ENCODE peak calls at places on chromosomes 2 and 18, in seven cellular contexts. A is CD8-positive, alpha-beta T cell; V is fibroblast of lung; F is IMR-90; C is retinal pigment epithelial cell; E is fibroblast of pulmonary artery; Q is lower leg skin. G is an unnamed sample.

GRCh38 chr2:238854699-238855111 is 6.8 kb downstream of the TWIST2 start:
- DNase-seq in A (no peak), V (no peak), F (no peak), C (no peak), E (no peak), Q (no peak), G (no peak)

GRCh38 chr18:78627546-78628315 is 351.9 kb upstream of the SALL3 start:
- DNase-seq in A (no peak), V (no peak), F (no peak), C (no peak), E (no peak), Q (no peak), G (no peak)

GRCh38 chr2:159735648-159736047 is 23.3 kb downstream of the MARCHF7 start:
- DNase-seq in A (no peak), V (no peak), F (no peak), C (no peak), E (no peak), Q (no peak), G (no peak)

GRCh38 chr2:46562451-46562841 is 83.1 kb downstream of the TMEM247 start:
- DNase-seq in A (no peak), V (no peak), F (no peak), C (no peak), E (no peak), Q (no peak), G (no peak)

GRCh38 chr2:8159966-8160603 is 521.8 kb upstream of the ID2 start:
- DNase-seq in A (no peak), V (no peak), F (no peak), C (no peak), E (no peak), Q (no peak), G (no peak)

GRCh38 chr2:157751462-157752058 is 122.9 kb upstream of the ACVR1C start:
- DNase-seq in A (no peak), V (peak), F (peak), C (no peak), E (no peak), Q (no peak), G (peak)

GRCh38 chr2:30272761-30273573 is 41.6 kb downstream of the LBH start:
- DNase-seq in A (no peak), V (peak), F (peak), C (peak), E (peak), Q (no peak), G (peak)

GRCh38 chr2:54605836-54606235 is 117.6 kb upstream of the EML6 start:
- DNase-seq in A (no peak), V (no peak), F (peak), C (no peak), E (peak), Q (no peak), G (no peak)

GRCh38 chr2:64327510-64328414 is 126.2 kb upstream of the LGALSL start:
- DNase-seq in A (peak), V (peak), F (no peak), C (no peak), E (peak), Q (no peak), G (no peak)

GRCh38 chr18:45760443-45761036 is 36.6 kb downstream of the SLC14A1 start:
- DNase-seq in A (no peak), V (no peak), F (peak), C (no peak), E (no peak), Q (no peak), G (no peak)

GRCh38 chr2:216777637-216778273 is 82.1 kb downstream of the TNP1 start:
- DNase-seq in A (no peak), V (peak), F (peak), C (no peak), E (peak), Q (no peak), G (peak)

GRCh38 chr18:79404567-79404910 is 8.8 kb downstream of the NFATC1 start:
- DNase-seq in A (no peak), V (no peak), F (no peak), C (no peak), E (no peak), Q (no peak), G (no peak)

GRCh38 chr2:136255648-136256461 is 137.9 kb upstream of the CXCR4 start:
- DNase-seq in A (no peak), V (no peak), F (no peak), C (no peak), E (no peak), Q (no peak), G (no peak)
- H3K4me3 ChIP-seq in A (no peak), V (no peak), F (no peak), C (no peak), E (no peak), Q (no peak), G (no peak)

DNA sequence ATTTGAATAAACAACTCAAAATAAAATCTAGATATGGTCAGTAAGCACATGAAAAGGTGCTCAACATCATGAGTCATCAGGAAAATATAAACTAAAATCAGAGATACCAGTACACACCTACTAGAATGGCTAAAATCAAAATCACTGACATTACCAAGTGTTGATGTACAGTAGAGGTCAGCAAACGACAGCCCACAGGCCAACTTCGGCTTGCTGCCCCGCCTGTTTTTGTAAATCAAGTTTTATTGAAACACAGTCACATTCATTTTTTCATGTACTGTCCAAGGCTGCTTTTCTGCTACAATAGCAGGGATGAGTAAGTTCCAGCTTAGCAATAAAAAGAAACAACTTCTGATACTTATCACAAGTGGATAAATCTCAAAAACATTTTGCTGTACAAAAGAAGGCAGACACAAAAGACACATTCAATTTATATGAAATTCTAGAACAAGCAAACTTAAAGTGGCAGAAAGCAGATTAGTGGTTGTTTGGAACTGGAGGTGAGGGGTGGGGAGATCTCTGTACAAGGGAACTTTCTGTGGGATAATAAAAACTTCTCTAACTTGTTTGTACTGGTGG is 32.1 kb downstream of the TRAK2 start:
- DNase-seq in A (no peak), V (no peak), F (no peak), C (no peak), E (no peak), Q (no peak), G (no peak)
- TF ChIP-seq CTCF in A (no peak), V (no peak), F (no peak), C (no peak), E (no peak), Q (no peak), G (no peak)

GRCh38 chr2:199468561-199469513 is 11.1 kb upstream of the SATB2 start:
- DNase-seq in A (no peak), V (no peak), F (no peak), C (no peak), E (no peak), Q (no peak), G (no peak)

GRCh38 chr2:199471443-199472057 is 13.8 kb upstream of the SATB2 start:
- DNase-seq in A (no peak), V (peak), F (peak), C (no peak), E (peak), Q (no peak), G (no peak)

GRCh38 chr2:199470672-199471442 is 13.1 kb upstream of the SATB2 start:
- DNase-seq in A (no peak), V (no peak), F (no peak), C (no peak), E (no peak), Q (no peak), G (no peak)

GRCh38 chr2:199470361-199470671 is 12.6 kb upstream of the SATB2 start:
- DNase-seq in A (no peak), V (no peak), F (no peak), C (no peak), E (no peak), Q (no peak), G (no peak)

DNA sequence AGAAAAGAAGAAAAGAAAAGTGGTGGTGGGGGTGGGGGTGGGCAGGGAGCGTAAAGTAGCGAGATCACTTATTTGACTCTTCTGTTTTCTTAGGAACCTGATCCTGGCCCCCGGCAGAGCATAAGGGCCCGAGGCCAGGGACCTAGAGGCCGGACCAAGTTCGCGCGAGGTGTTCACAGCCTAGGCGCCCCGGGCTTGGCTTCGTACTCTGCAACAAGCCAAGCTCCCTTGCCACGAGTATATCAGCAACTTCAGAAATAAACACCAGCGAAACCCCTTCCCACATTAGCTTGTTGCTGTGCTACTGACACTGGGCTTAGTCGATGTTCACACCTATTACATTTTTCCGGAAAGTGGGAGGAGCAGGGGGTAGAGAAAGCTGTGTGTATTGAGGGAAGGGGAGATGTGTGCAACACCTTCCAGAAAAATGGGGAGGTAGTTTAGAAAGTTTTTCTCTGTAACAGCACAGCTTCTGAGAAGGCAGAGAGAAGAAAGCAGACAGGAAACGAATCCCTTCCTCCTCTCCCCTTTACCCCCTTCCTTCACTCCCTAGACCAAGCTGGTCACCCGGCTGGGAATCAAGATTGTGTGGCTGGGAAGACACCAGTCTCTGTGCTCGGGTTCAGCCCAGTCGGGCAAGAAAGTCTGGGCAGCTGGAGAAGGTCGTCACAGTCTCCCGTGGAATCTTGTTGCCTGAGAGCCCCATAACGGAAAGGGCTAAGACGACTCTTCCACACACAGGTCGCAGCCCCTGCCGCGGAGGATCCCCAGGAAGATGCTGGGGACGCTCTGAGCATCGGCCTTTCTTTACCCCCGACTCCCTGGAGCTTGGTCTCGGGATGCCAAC is 12.0 kb upstream of the SATB2 start:
- DNase-seq in A (no peak), V (no peak), F (no peak), C (no peak), E (no peak), Q (no peak), G (no peak)
- H3K4me3 ChIP-seq in A (no peak), V (no peak), F (no peak), C (no peak), E (no peak), Q (no peak), G (no peak)

GRCh38 chr2:122300758-122301157 is 545.3 kb downstream of the TSN start:
- DNase-seq in A (no peak), V (no peak), F (peak), C (no peak), E (no peak), Q (no peak), G (no peak)
- TF ChIP-seq CTCF in A (no peak), V (no peak), F (no peak), C (no peak), E (no peak), Q (no peak), G (peak)

GRCh38 chr2:33597026-33597425 is 2.1 kb downstream of the FAM98A start:
- DNase-seq in A (no peak), V (no peak), F (no peak), C (no peak), E (no peak), Q (no peak), G (no peak)
- H3K4me3 ChIP-seq in A (no peak), V (peak), F (no peak), C (no peak), E (no peak), Q (no peak), G (peak)

DNA sequence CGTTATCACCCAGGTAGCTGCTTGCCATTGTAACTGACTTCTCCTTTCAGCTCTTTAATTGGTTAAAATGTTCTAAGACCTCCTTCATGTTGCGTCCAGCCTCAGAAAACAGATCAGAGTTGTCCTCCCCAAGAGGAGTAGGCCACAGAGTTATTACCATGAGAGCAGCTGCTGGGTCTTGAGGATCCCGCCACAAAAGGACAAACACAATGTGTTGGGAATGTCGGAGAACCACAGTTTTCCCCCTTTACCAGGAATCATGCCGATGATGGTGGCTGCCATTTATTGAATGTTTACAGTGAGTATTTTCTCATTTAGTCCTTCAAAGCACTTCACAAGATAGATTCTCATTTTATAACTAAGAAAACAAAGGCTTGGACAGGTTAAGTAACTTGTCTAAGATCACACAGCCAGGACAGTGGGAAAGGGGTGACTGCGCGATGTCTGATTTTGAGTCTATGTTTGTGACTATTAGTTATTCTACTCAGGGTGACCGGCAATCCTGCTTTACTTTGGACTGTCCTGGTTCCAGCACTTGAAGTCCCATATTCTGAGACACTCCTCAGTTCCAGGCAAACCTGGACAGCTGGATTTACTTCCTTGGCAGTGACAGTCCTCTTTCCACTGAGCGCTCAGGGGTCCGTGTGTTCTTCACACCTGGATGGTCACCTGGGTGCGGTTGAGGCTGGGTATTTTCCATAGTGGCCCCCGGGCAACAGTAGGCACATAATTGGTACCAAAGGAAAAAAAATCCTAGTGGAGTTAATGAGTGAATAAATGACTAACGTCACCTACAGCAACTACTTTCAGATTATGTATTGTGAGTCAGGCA is 93.6 kb downstream of the LIPG start:
- DNase-seq in A (no peak), V (no peak), F (no peak), C (no peak), E (no peak), Q (no peak), G (no peak)
- TF ChIP-seq CTCF in A (no peak), V (no peak), F (no peak), C (no peak), E (no peak), Q (no peak), G (no peak)

DNA sequence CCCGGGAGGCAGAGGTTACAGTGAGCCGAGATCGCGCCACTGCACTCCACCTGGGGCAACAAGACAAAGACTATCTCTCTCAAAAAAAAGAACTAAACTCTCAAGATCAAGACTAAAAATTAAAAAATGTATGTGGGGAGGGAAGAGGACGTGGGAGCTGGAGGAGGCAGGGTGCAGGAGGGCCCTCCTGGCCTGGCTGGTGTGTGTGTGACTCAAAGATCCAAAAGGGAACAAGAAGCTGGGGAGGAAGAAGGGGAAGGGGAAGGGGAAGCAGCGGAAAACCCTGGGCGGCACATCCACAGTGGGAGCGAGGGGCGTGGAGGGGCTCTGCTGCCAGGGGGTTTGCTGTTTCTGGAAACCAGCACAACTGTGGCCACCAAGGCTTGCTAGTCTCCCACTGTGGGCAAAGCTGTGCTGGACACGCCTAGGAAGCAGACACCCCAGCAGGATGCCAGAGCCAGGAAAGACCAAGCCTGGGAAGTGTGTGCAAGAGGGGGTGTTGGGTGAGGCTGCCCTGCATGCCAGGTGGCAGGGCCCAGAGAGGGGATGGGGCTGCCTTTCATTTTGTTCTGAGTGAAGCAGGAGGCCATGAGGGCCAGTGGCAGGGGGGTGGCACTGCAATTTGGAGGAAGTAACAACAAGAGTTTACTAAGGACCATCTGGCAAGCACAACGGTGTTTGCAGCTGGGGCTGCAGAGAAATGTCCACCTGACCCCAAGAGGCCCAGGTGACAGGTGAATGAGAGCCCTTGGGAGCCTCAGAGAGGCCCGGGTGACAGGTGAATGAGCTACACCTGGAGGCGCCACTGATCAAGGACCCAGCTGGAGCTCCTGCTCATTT is 44.5 kb downstream of the ANO7 start:
- DNase-seq in A (no peak), V (no peak), F (no peak), C (no peak), E (no peak), Q (no peak), G (no peak)
- H3K4me3 ChIP-seq in A (no peak), V (no peak), F (no peak), C (no peak), E (no peak), Q (no peak), G (no peak)

DNA sequence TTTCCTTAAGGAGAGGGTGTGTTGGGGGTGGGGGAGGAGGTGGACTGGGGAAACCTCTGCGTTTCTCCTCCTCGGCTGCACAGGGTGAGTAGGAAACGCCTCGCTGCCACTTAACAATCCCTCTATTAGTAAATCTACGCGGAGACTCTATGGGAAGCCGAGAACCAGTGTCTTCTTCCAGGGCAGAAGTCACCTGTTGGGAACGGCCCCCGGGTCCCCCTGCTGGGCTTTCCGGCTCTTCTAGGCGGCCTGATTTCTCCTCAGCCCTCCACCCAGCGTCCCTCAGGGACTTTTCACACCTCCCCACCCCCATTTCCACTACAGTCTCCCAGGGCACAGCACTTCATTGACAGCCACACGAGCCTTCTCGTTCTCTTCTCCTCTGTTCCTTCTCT is 2.1 kb upstream of the SP9 start:
- DNase-seq in A (no peak), V (no peak), F (no peak), C (no peak), E (no peak), Q (no peak), G (no peak)
- TF ChIP-seq CTCF in A (no peak), V (no peak), F (no peak), C (no peak), E (no peak), Q (no peak), G (no peak)

GRCh38 chr2:176639016-176639343 is 369.7 kb downstream of the MTX2 start:
- DNase-seq in A (no peak), V (no peak), F (no peak), C (no peak), E (no peak), Q (no peak), G (no peak)

GRCh38 chr2:176636376-176636775 is 367.1 kb downstream of the MTX2 start:
- DNase-seq in A (no peak), V (no peak), F (no peak), C (no peak), E (no peak), Q (no peak), G (no peak)

GRCh38 chr2:176638167-176639015 is 369.1 kb downstream of the MTX2 start:
- DNase-seq in A (peak), V (peak), F (peak), C (no peak), E (peak), Q (peak), G (no peak)

GRCh38 chr2:176637497-176638166 is 368.4 kb downstream of the MTX2 start:
- DNase-seq in A (no peak), V (peak), F (peak), C (no peak), E (peak), Q (peak), G (no peak)

DNA sequence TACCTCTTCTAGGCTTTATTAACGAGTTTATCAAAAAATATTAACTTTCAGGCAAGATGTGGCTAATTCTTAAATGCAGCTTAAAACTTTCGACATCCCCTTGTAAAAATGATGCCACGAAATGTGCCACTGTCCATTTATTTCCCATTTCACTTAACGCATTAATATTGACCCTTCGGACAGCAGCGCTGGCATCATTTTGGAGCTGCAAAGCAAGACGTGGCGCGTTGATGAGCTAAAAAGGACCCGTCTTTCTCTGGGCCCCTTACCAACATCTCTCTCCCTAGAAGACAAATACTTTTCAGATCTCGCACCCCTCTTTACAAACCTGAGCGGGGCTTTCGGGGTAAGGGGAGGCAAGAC is 367.9 kb downstream of the MTX2 start:
- DNase-seq in A (no peak), V (no peak), F (no peak), C (no peak), E (no peak), Q (no peak), G (no peak)
- H3K4me3 ChIP-seq in A (no peak), V (peak), F (peak), C (no peak), E (peak), Q (peak), G (peak)

GRCh38 chr18:37484893-37485834 is 80.4 kb downstream of the CELF4 start:
- DNase-seq in A (no peak), V (peak), F (peak), C (no peak), E (peak), Q (no peak), G (no peak)
- TF ChIP-seq CTCF in A (no peak), V (no peak), F (peak), C (peak), E (peak), Q (no peak), G (peak)